ENCODE peak calls at places on chromosomes 12 and 14, in seven cellular contexts. One of them, this sample, is unnamed.
A peak's percentile ranks its signal among the peaks of the same experiment; 100 is the strongest.

GRCh38 chr14:87059060-87059827 is 933.7 kb downstream of the GALC start:
- DNase-seq in A549: no peak
- DNase-seq in AG10803: peak; percentile 36
- DNase-seq in gastrocnemius medialis: no peak
- DNase-seq in AG04450: no peak
- DNase-seq in DND-41: no peak
- DNase-seq in tibial nerve: no peak
- DNase-seq in this sample: no peak

GRCh38 chr14:93525691-93526451 is 95.1 kb downstream of the UNC79 start:
- DNase-seq in A549: no peak
- DNase-seq in AG10803: peak; percentile 41
- DNase-seq in gastrocnemius medialis: no peak
- DNase-seq in AG04450: no peak
- DNase-seq in DND-41: no peak
- DNase-seq in tibial nerve: no peak
- DNase-seq in this sample: no peak

GRCh38 chr12:66191547-66192126 is 2.6 kb downstream of the IRAK3 start:
- DNase-seq in A549: no peak
- DNase-seq in AG10803: no peak
- DNase-seq in gastrocnemius medialis: no peak
- DNase-seq in AG04450: no peak
- DNase-seq in DND-41: no peak
- DNase-seq in tibial nerve: no peak
- DNase-seq in this sample: no peak

GRCh38 chr14:59919582-59920377 is at the start of gene LRRC9:
- DNase-seq in A549: no peak
- DNase-seq in AG10803: no peak
- DNase-seq in gastrocnemius medialis: no peak
- DNase-seq in AG04450: no peak
- DNase-seq in DND-41: peak; percentile 5
- DNase-seq in tibial nerve: no peak
- DNase-seq in this sample: peak; percentile 5

GRCh38 chr14:62081012-62081612 is 318.9 kb downstream of the SNAPC1 start:
- DNase-seq in A549: no peak
- DNase-seq in AG10803: no peak
- DNase-seq in gastrocnemius medialis: no peak
- DNase-seq in AG04450: no peak
- DNase-seq in DND-41: no peak
- DNase-seq in tibial nerve: no peak
- DNase-seq in this sample: peak; percentile 85

GRCh38 chr12:95102916-95103671 is 29.7 kb upstream of the NR2C1 start:
- DNase-seq in A549: peak; percentile 91
- DNase-seq in AG10803: peak; percentile 59
- DNase-seq in gastrocnemius medialis: no peak
- DNase-seq in AG04450: peak; percentile 71
- DNase-seq in DND-41: no peak
- DNase-seq in tibial nerve: no peak
- DNase-seq in this sample: peak; percentile 86

GRCh38 chr14:60079723-60080122 is 12.0 kb upstream of the PCNX4 start:
- DNase-seq in A549: no peak
- DNase-seq in AG10803: no peak
- DNase-seq in gastrocnemius medialis: no peak
- DNase-seq in AG04450: no peak
- DNase-seq in DND-41: no peak
- DNase-seq in tibial nerve: no peak
- DNase-seq in this sample: no peak

GRCh38 chr14:57739543-57739942 is 126.3 kb downstream of the SLC35F4 start:
- DNase-seq in A549: no peak
- DNase-seq in AG10803: no peak
- DNase-seq in gastrocnemius medialis: no peak
- DNase-seq in AG04450: no peak
- DNase-seq in DND-41: no peak
- DNase-seq in tibial nerve: no peak
- DNase-seq in this sample: no peak

GRCh38 chr12:108063192-108063591 is 65.9 kb upstream of the WSCD2 start:
- DNase-seq in A549: peak; percentile 6
- DNase-seq in AG10803: peak; percentile 2
- DNase-seq in gastrocnemius medialis: no peak
- DNase-seq in AG04450: no peak
- DNase-seq in DND-41: no peak
- DNase-seq in tibial nerve: peak; percentile 36
- DNase-seq in this sample: peak; percentile 29

GRCh38 chr14:69580009-69580577 is 5.4 kb upstream of the CCDC177 start:
- DNase-seq in A549: peak; percentile 71
- DNase-seq in AG10803: peak; percentile 88
- DNase-seq in gastrocnemius medialis: no peak
- DNase-seq in AG04450: peak; percentile 91
- DNase-seq in DND-41: peak; percentile 28
- DNase-seq in tibial nerve: no peak
- DNase-seq in this sample: peak; percentile 57

GRCh38 chr12:132393991-132394949 is 64.9 kb upstream of the GALNT9 start:
- DNase-seq in A549: peak; percentile 74
- DNase-seq in AG10803: no peak
- DNase-seq in gastrocnemius medialis: no peak
- DNase-seq in AG04450: no peak
- DNase-seq in DND-41: no peak
- DNase-seq in tibial nerve: no peak
- DNase-seq in this sample: no peak

GRCh38 chr14:22723814-22724213 is 42.7 kb upstream of the OXA1L start:
- DNase-seq in A549: no peak
- DNase-seq in AG10803: no peak
- DNase-seq in gastrocnemius medialis: no peak
- DNase-seq in AG04450: no peak
- DNase-seq in DND-41: no peak
- DNase-seq in tibial nerve: no peak
- DNase-seq in this sample: no peak

GRCh38 chr12:106582264-106582591 is 576 bp upstream of the RFX4 start:
- DNase-seq in A549: no peak
- DNase-seq in AG10803: no peak
- DNase-seq in gastrocnemius medialis: no peak
- DNase-seq in AG04450: no peak
- DNase-seq in DND-41: no peak
- DNase-seq in tibial nerve: no peak
- DNase-seq in this sample: no peak

GRCh38 chr12:106582661-106583577 is at the start of gene RFX4:
- DNase-seq in A549: no peak
- DNase-seq in AG10803: no peak
- DNase-seq in gastrocnemius medialis: no peak
- DNase-seq in AG04450: no peak
- DNase-seq in DND-41: no peak
- DNase-seq in tibial nerve: no peak
- DNase-seq in this sample: no peak

GRCh38 chr12:106584104-106585064 is 1.6 kb downstream of the RFX4 start:
- DNase-seq in A549: peak; percentile 48
- DNase-seq in AG10803: no peak
- DNase-seq in gastrocnemius medialis: no peak
- DNase-seq in AG04450: no peak
- DNase-seq in DND-41: no peak
- DNase-seq in tibial nerve: no peak
- DNase-seq in this sample: no peak

GRCh38 chr12:106585237-106585834 is 2.5 kb downstream of the RFX4 start:
- DNase-seq in A549: no peak
- DNase-seq in AG10803: no peak
- DNase-seq in gastrocnemius medialis: no peak
- DNase-seq in AG04450: no peak
- DNase-seq in DND-41: no peak
- DNase-seq in tibial nerve: no peak
- DNase-seq in this sample: no peak

DNA sequence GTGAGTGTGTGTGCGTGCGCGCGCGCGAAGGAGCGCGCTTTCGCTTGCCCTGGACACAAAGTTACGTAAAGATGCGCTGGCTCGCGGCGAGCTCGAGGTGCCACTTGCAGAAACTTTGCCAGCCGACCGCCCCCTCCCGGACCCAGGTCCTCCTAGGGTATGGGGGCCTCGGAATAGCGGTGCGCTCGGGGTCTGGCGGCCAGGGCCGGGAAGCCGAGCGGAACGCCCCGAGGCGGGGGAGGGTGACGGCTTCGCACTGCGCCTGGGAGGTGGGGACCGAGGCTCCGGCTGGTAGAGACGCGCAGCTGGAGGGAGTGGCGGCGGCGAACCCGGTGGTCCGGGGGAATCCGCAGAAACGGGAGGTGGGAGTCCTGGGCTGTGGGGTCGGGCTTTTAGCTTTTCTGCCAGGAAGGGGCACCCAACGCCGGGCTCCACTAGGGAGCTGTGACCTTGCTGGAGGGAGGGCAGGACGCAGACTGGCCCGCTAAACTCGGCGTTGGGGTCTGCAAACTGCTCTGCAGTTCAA is 837 bp downstream of the RFX4 start:
- DNase-seq in A549: peak; percentile 56
- DNase-seq in AG10803: peak; percentile 21
- DNase-seq in gastrocnemius medialis: no peak
- DNase-seq in AG04450: no peak
- DNase-seq in DND-41: no peak
- DNase-seq in tibial nerve: no peak
- DNase-seq in this sample: no peak
- H3K4me3 ChIP-seq in A549: peak overlapping the region; percentile 46
- H3K4me3 ChIP-seq in AG10803: peak overlapping the region; percentile 40
- H3K4me3 ChIP-seq in gastrocnemius medialis: peak overlapping the region; percentile 42
- H3K4me3 ChIP-seq in AG04450: peak overlapping the region; percentile 43
- H3K4me3 ChIP-seq in DND-41: no peak overlapping the region
- H3K4me3 ChIP-seq in tibial nerve: peak overlapping the region; percentile 26
- H3K4me3 ChIP-seq in this sample: no peak overlapping the region

DNA sequence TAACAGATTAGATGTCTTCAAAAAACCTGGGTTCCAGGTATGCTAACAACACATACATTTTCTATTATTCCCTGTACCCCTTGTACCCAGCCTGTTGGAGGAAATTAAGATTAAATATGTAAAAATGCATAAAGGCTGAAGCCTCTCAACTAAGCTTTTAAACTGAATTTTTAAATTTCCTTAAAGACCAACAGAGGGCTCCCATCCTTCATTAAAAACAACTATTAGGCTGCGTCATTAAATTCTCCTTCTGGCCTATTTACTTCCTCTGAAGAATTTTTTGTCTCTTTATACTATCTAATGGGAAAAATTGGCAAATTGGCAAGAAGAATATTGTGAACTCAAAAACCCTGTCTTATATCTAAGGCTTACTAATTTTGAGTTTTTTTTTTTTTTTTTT is 21.8 kb downstream of the SENP1 start:
- DNase-seq in A549: peak; percentile 34
- DNase-seq in AG10803: peak; percentile 36
- DNase-seq in gastrocnemius medialis: no peak
- DNase-seq in AG04450: no peak
- DNase-seq in DND-41: no peak
- DNase-seq in tibial nerve: no peak
- DNase-seq in this sample: no peak
- TF ChIP-seq CTCF in A549: peak; percentile 43
- TF ChIP-seq CTCF in AG10803: peak; percentile 38
- TF ChIP-seq CTCF in gastrocnemius medialis: peak; percentile 65
- TF ChIP-seq CTCF in AG04450: peak; percentile 39
- TF ChIP-seq CTCF in DND-41: peak; percentile 33
- TF ChIP-seq CTCF in tibial nerve: no peak
- TF ChIP-seq CTCF in this sample: no peak

GRCh38 chr12:119804011-119804641 is 73.0 kb downstream of the CIT start:
- DNase-seq in A549: peak; percentile 63
- DNase-seq in AG10803: peak; percentile 72
- DNase-seq in gastrocnemius medialis: peak; percentile 40
- DNase-seq in AG04450: no peak
- DNase-seq in DND-41: no peak
- DNase-seq in tibial nerve: peak; percentile 11
- DNase-seq in this sample: peak; percentile 17

GRCh38 chr12:119807380-119807779 is 69.7 kb downstream of the CIT start:
- DNase-seq in A549: no peak
- DNase-seq in AG10803: no peak
- DNase-seq in gastrocnemius medialis: no peak
- DNase-seq in AG04450: no peak
- DNase-seq in DND-41: no peak
- DNase-seq in tibial nerve: no peak
- DNase-seq in this sample: no peak

GRCh38 chr12:119803391-119803791 is 73.7 kb downstream of the CIT start:
- DNase-seq in A549: no peak
- DNase-seq in AG10803: peak; percentile 77
- DNase-seq in gastrocnemius medialis: no peak
- DNase-seq in AG04450: no peak
- DNase-seq in DND-41: no peak
- DNase-seq in tibial nerve: peak; percentile 9
- DNase-seq in this sample: no peak

GRCh38 chr12:119797090-119797489 is 80.0 kb downstream of the CIT start:
- DNase-seq in A549: no peak
- DNase-seq in AG10803: no peak
- DNase-seq in gastrocnemius medialis: no peak
- DNase-seq in AG04450: no peak
- DNase-seq in DND-41: no peak
- DNase-seq in tibial nerve: no peak
- DNase-seq in this sample: no peak

DNA sequence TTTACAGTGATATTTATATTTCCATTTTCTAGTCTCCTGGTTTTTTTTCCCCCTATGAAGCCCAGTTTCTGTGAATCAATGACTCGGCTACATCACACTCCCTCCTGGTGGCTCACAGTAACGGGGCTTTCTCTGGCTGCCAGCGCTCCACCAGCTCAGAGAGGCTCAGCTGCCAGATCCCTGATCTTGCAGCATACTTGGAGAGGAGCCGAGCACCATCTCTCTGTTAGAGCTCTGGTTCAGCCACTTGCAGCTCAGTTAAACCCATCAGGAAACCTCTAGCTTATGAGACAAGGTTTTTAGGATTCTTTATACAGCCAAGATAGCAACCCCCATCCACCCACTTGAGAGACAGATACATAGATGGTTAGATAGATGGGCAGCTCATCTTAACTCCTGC is 74.6 kb downstream of the CIT start:
- DNase-seq in A549: no peak
- DNase-seq in AG10803: peak; percentile 86
- DNase-seq in gastrocnemius medialis: peak; percentile 28
- DNase-seq in AG04450: no peak
- DNase-seq in DND-41: no peak
- DNase-seq in tibial nerve: peak; percentile 41
- DNase-seq in this sample: no peak
- H3K4me3 ChIP-seq in A549: no peak overlapping the region
- H3K4me3 ChIP-seq in AG10803: peak overlapping the region; percentile 79
- H3K4me3 ChIP-seq in gastrocnemius medialis: no peak overlapping the region
- H3K4me3 ChIP-seq in AG04450: no peak overlapping the region
- H3K4me3 ChIP-seq in DND-41: no peak overlapping the region
- H3K4me3 ChIP-seq in tibial nerve: peak overlapping the region; percentile 31
- H3K4me3 ChIP-seq in this sample: no peak overlapping the region

GRCh38 chr14:100238419-100239199 is at the start of gene YY1:
- DNase-seq in A549: peak; percentile 98
- DNase-seq in AG10803: peak; percentile 98
- DNase-seq in gastrocnemius medialis: peak; percentile 99
- DNase-seq in AG04450: peak; percentile 93
- DNase-seq in DND-41: peak; percentile 99
- DNase-seq in tibial nerve: peak; percentile 95
- DNase-seq in this sample: peak; percentile 99

GRCh38 chr14:100239200-100239839 is 376 bp downstream of the YY1 start:
- DNase-seq in A549: no peak
- DNase-seq in AG10803: no peak
- DNase-seq in gastrocnemius medialis: peak; percentile 16
- DNase-seq in AG04450: no peak
- DNase-seq in DND-41: peak; percentile 34
- DNase-seq in tibial nerve: no peak
- DNase-seq in this sample: peak; percentile 26

GRCh38 chr14:100241279-100241678 is 2.3 kb downstream of the YY1 start:
- DNase-seq in A549: no peak
- DNase-seq in AG10803: no peak
- DNase-seq in gastrocnemius medialis: no peak
- DNase-seq in AG04450: no peak
- DNase-seq in DND-41: no peak
- DNase-seq in tibial nerve: no peak
- DNase-seq in this sample: no peak

GRCh38 chr14:100240725-100241032 is 1.7 kb downstream of the YY1 start:
- DNase-seq in A549: no peak
- DNase-seq in AG10803: no peak
- DNase-seq in gastrocnemius medialis: no peak
- DNase-seq in AG04450: no peak
- DNase-seq in DND-41: no peak
- DNase-seq in tibial nerve: no peak
- DNase-seq in this sample: no peak

GRCh38 chr14:100239840-100240724 is 1.1 kb downstream of the YY1 start:
- DNase-seq in A549: peak; percentile 91
- DNase-seq in AG10803: peak; percentile 97
- DNase-seq in gastrocnemius medialis: peak; percentile 77
- DNase-seq in AG04450: peak; percentile 83
- DNase-seq in DND-41: peak; percentile 88
- DNase-seq in tibial nerve: peak; percentile 73
- DNase-seq in this sample: peak; percentile 91
- TF ChIP-seq CTCF in A549: peak; percentile 96
- TF ChIP-seq CTCF in AG10803: peak; percentile 47
- TF ChIP-seq CTCF in gastrocnemius medialis: peak; percentile 81
- TF ChIP-seq CTCF in AG04450: peak; percentile 43
- TF ChIP-seq CTCF in DND-41: peak; percentile 70
- TF ChIP-seq CTCF in tibial nerve: peak; percentile 78
- TF ChIP-seq CTCF in this sample: peak; percentile 75